ENCODE peak calls at places on chromosomes 2 and 18, in four cellular contexts. M, R, P and T are unnamed samples.

GRCh38 chr18:657311-657997 is at the start of gene TYMS:
- DNase-seq in R (peak; percentile 55), P (no peak), M (peak; percentile 84), T (peak; percentile 77)

GRCh38 chr2:101754613-101755012 is 57.1 kb downstream of the MAP4K4 start:
- DNase-seq in M (no peak), R (no peak), P (no peak), T (no peak)

GRCh38 chr18:31667185-31667584 is 17.2 kb downstream of the B4GALT6 start:
- DNase-seq in P (no peak), M (no peak), R (no peak), T (no peak)

GRCh38 chr2:132731431-132731830 is 61.4 kb upstream of the LYPD1 start:
- DNase-seq in R (no peak), P (no peak), M (no peak), T (no peak)

GRCh38 chr2:194545978-194546377 is 1111.0 kb upstream of the SLC39A10 start:
- DNase-seq in M (no peak), R (peak; percentile 4), P (no peak), T (no peak)

GRCh38 chr2:202545523-202545922 is 89.2 kb upstream of the FAM117B start:
- DNase-seq in R (no peak), M (no peak), P (no peak), T (no peak)

GRCh38 chr2:180276733-180277132 is 269.6 kb upstream of the CWC22 start:
- DNase-seq in M (no peak), R (no peak), P (no peak), T (no peak)

GRCh38 chr2:215879977-215880940 is 133.1 kb downstream of the MREG start:
- DNase-seq in R (no peak), M (no peak), P (no peak), T (no peak)

GRCh38 chr2:99939135-99939534 is 203.3 kb downstream of the AFF3 start:
- DNase-seq in R (no peak), P (no peak), M (no peak), T (no peak)

GRCh38 chr18:58292675-58293074 is 248.6 kb downstream of the NEDD4L start:
- DNase-seq in R (no peak), M (no peak), P (no peak), T (no peak)

GRCh38 chr2:119117408-119117807 is 41.1 kb downstream of the C1QL2 start:
- DNase-seq in P (no peak), R (no peak), M (no peak), T (no peak)

GRCh38 chr2:239678666-239679296 is 278.0 kb upstream of the HDAC4 start:
- DNase-seq in P (no peak), M (no peak), R (no peak), T (no peak)

GRCh38 chr2:70688427-70688826 is 79.6 kb downstream of the ADD2 start:
- DNase-seq in M (no peak), R (no peak), P (no peak), T (no peak)

GRCh38 chr2:44663471-44664073 is 277.9 kb upstream of the SIX3 start:
- DNase-seq in P (no peak), M (no peak), R (no peak), T (no peak)

GRCh38 chr2:141589314-141589713 is 541.5 kb downstream of the LRP1B start:
- DNase-seq in R (no peak), M (no peak), P (no peak), T (no peak)

GRCh38 chr2:134669731-134670669 is 48.8 kb downstream of the TMEM163 start:
- DNase-seq in P (no peak), R (no peak), M (no peak), T (no peak)

GRCh38 chr2:39059366-39059952 is 61.4 kb downstream of the SOS1 start:
- DNase-seq in P (no peak), R (peak; percentile 62), M (no peak), T (no peak)

GRCh38 chr18:13264986-13265900 is 46.7 kb downstream of the LDLRAD4 start:
- DNase-seq in P (no peak), M (no peak), R (no peak), T (no peak)

GRCh38 chr2:38461470-38461869 is 84.4 kb upstream of the ATL2 start:
- DNase-seq in P (no peak), R (no peak), M (no peak), T (no peak)

GRCh38 chr2:202072226-202072625 is 829 bp upstream of the KIAA2012 start:
- DNase-seq in R (peak; percentile 20), M (peak; percentile 30), P (no peak), T (no peak)

GRCh38 chr2:158745866-158746382 is 49.2 kb upstream of the DAPL1 start:
- DNase-seq in P (no peak), R (no peak), M (no peak), T (no peak)

GRCh38 chr18:47809420-47809819 is 121.0 kb downstream of the SMAD2 start:
- DNase-seq in P (no peak), M (no peak), R (no peak), T (no peak)

GRCh38 chr2:217182996-217183395 is 323.1 kb upstream of the TNP1 start:
- DNase-seq in M (no peak), R (no peak), P (no peak), T (no peak)

GRCh38 chr2:101517753-101518152 is 42.8 kb upstream of the RFX8 start:
- DNase-seq in P (no peak), R (peak; percentile 45), M (no peak), T (no peak)

GRCh38 chr2:109162999-109163398 is 34.0 kb downstream of the SH3RF3 start:
- DNase-seq in R (no peak), P (no peak), M (no peak), T (no peak)

GRCh38 chr2:84958135-84959044 is 12.6 kb upstream of the KCMF1 start:
- DNase-seq in P (no peak), M (no peak), R (peak; percentile 80), T (peak; percentile 86)

GRCh38 chr2:4914551-4914950 is 777.6 kb upstream of the SOX11 start:
- DNase-seq in P (no peak), R (no peak), M (no peak), T (no peak)

GRCh38 chr2:43349944-43350343 is 123.5 kb upstream of the ZFP36L2 start:
- DNase-seq in P (no peak), M (no peak), R (peak; percentile 90), T (no peak)

GRCh38 chr2:39124770-39125075 is 3.9 kb upstream of the SOS1 start:
- DNase-seq in R (no peak), M (peak; percentile 22), P (no peak), T (no peak)

GRCh38 chr2:223762853-223763252 is 74.5 kb downstream of the AP1S3 start:
- DNase-seq in M (no peak), R (peak; percentile 15), P (no peak), T (no peak)

GRCh38 chr2:98560256-98560771 is 48.0 kb downstream of the COA5 start:
- DNase-seq in P (no peak), M (peak; percentile 94), R (no peak), T (no peak)

GRCh38 chr2:166463640-166464039 is 30.4 kb downstream of the SCN7A start:
- DNase-seq in R (no peak), M (no peak), P (no peak), T (no peak)

GRCh38 chr2:166464187-166464586 is 29.9 kb downstream of the SCN7A start:
- DNase-seq in P (no peak), M (no peak), R (no peak), T (no peak)

GRCh38 chr2:166472332-166472731 is 21.7 kb downstream of the SCN7A start:
- DNase-seq in M (no peak), P (no peak), R (no peak), T (no peak)

DNA sequence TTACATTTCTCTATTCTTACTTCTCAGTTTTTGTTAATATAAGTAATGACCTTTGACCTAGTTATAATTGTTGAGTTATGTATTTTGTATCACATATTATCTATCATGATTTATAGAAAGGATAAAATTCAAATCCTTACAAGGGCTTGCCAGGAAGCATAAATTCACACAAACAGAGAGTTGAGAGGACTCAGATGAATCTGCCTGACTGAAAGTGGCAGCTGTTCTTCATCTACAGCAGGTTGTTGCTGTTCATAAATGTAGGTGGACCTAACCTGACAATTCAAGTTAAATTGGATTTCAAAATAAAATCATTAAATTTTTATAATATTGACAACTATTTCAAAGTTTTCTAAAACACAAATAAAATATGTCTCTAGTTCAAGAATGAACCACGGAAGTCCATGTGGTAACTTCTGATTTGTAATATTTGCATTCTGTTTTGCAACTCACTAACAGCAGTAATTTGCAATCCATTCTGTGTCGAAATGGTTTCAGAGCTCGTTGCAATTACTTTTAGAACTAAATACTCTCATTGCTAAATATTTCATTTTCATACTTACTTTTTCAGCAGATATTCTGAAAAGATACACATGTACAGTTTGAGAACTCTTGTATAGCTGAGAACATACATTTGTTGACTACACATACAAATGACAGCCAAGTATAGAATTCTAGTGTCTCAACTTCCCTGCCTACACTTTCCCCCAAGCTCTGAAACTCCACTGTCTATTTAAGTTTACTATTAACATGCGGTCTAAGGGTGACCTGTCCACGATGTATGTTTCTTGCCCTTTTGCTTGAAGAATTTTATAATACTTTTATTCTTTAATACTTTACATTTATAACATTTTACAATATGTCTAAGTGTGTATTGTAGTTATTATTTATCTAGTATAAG is 25.7 kb downstream of the SCN7A start:
- DNase-seq in P (no peak), M (no peak), R (no peak), T (no peak)
- TF ChIP-seq NR2C2 in P (no peak), M (no peak), R (no peak), T (no peak)

GRCh38 chr18:79373736-79374135 is 22.0 kb upstream of the NFATC1 start:
- DNase-seq in R (no peak), M (no peak), P (no peak), T (no peak)

GRCh38 chr18:79372991-79373390 is 22.7 kb upstream of the NFATC1 start:
- DNase-seq in R (no peak), P (no peak), M (no peak), T (no peak)

GRCh38 chr18:79377187-79377891 is 18.4 kb upstream of the NFATC1 start:
- DNase-seq in R (no peak), M (no peak), P (no peak), T (no peak)

GRCh38 chr18:79374408-79375171 is 21.1 kb upstream of the NFATC1 start:
- DNase-seq in P (peak; percentile 44), M (no peak), R (no peak), T (no peak)

DNA sequence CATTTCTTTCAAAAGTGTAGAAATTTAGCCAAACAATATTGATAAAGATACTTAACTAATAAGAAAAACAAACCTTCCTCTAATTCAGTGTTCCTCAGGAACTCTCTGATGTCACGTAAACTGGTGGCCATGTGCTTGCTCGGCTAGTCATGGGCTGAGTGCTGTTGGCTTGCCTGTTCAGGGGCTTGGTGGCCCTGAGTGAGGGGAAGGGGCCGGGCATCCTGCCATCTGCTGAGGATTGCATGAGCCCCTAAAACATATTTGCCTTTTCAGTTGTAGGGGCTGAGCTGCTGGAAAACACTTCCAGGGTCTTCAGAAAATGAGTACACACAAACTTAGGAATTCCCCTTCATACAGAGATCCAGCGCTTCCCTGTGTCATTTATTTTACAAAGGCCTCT is 20.3 kb upstream of the NFATC1 start:
- DNase-seq in P (no peak), R (no peak), M (no peak), T (no peak)
- TF ChIP-seq NR2C2 in P (no peak), R (no peak), M (no peak), T (no peak)

GRCh38 chr2:207746131-207746530 is 23.6 kb downstream of the FZD5 start:
- DNase-seq in P (no peak), M (peak; percentile 49), R (peak; percentile 85), T (peak; percentile 55)
- TF ChIP-seq NR2C2 in P (no peak), M (no peak), R (no peak), T (no peak)

DNA sequence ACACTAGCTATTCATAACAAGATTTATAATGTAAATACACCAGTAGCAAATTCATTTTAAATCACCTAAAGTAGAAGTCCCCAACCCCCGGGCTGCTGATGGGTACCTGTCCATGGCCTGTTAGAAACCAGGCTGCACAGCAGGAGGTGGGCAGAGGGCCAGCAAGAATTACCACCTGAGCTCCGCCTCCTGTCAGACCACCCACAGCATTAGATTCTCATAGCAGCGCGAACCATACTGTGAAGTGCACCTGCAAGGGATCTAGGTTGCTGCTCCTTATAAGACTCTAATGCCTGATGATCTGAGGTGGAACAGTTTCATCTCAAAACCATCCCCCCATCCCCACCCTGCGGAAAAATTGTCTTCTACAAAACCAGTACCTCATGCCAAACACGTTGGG is 71.3 kb downstream of the KANSL1L start:
- DNase-seq in M (no peak), P (no peak), R (no peak), T (peak; percentile 67)
- TF ChIP-seq NR2C2 in M (no peak), P (no peak), R (no peak), T (no peak)